ENCODE peak calls at places on chromosome 13, in ten cellular contexts. Y, T, R, S, P, O, X, K, H and A are unnamed samples.

GRCh38 chr13:41668130-41668757 is 210.9 kb downstream of the RGCC start:
- DNase-seq in Y (peak), T (peak), R (no peak), S (peak), P (no peak), O (peak), X (peak), K (peak), H (peak), A (peak)

GRCh38 chr13:28047784-28048388 is 52.5 kb downstream of the FLT3 start:
- DNase-seq in Y (peak), T (no peak), R (no peak), S (no peak), P (no peak), O (no peak), X (peak), K (no peak), H (no peak), A (no peak)

GRCh38 chr13:107234315-107234714 is 666.4 kb upstream of the ARGLU1 start:
- DNase-seq in Y (no peak), T (no peak), R (no peak), S (no peak), P (no peak), O (no peak), X (no peak), K (no peak), H (no peak), A (peak)

GRCh38 chr13:114081761-114082681 is 50.4 kb downstream of the RASA3 start:
- DNase-seq in Y (no peak), T (peak), R (peak), S (no peak), P (no peak), O (no peak), X (no peak), K (no peak), H (no peak), A (no peak)

GRCh38 chr13:30696278-30697176 is 38.8 kb upstream of the ALOX5AP start:
- DNase-seq in Y (no peak), T (no peak), R (no peak), S (no peak), P (no peak), O (no peak), X (no peak), K (peak), H (no peak), A (peak)

GRCh38 chr13:35534343-35534742 is 57.9 kb upstream of the MAB21L1 start:
- DNase-seq in Y (no peak), T (no peak), R (no peak), S (no peak), P (no peak), O (no peak), X (no peak), K (no peak), H (no peak), A (no peak)

GRCh38 chr13:44404261-44405139 is 30.9 kb downstream of the SERP2 start:
- DNase-seq in Y (no peak), T (no peak), R (no peak), S (no peak), P (no peak), O (peak), X (no peak), K (no peak), H (no peak), A (no peak)

GRCh38 chr13:42272776-42273175 is 824 bp downstream of the AKAP11 start:
- DNase-seq in Y (no peak), T (no peak), R (no peak), S (no peak), P (no peak), O (no peak), X (no peak), K (no peak), H (no peak), A (no peak)

GRCh38 chr13:111900390-111901180 is 166.4 kb upstream of the SOX1 start:
- DNase-seq in Y (no peak), T (peak), R (no peak), S (no peak), P (no peak), O (no peak), X (no peak), K (no peak), H (no peak), A (no peak)

GRCh38 chr13:77810430-77810829 is 108.2 kb downstream of the EDNRB start:
- DNase-seq in Y (peak), T (no peak), R (no peak), S (peak), P (no peak), O (no peak), X (no peak), K (no peak), H (peak), A (peak)

GRCh38 chr13:78194904-78195639 is 276.4 kb upstream of the EDNRB start:
- DNase-seq in Y (no peak), T (no peak), R (no peak), S (no peak), P (no peak), O (no peak), X (no peak), K (no peak), H (no peak), A (no peak)

GRCh38 chr13:85366759-85367417 is 432.3 kb downstream of the SLITRK6 start:
- DNase-seq in Y (no peak), T (no peak), R (no peak), S (no peak), P (no peak), O (no peak), X (no peak), K (no peak), H (no peak), A (peak)

GRCh38 chr13:44908266-44908665 is 81.0 kb downstream of the NUFIP1 start:
- DNase-seq in Y (no peak), T (no peak), R (no peak), S (no peak), P (no peak), O (no peak), X (no peak), K (no peak), H (no peak), A (no peak)

GRCh38 chr13:21117104-21117809 is 55.9 kb upstream of the LATS2 start:
- DNase-seq in Y (no peak), T (no peak), R (no peak), S (no peak), P (no peak), O (no peak), X (no peak), K (no peak), H (no peak), A (no peak)

GRCh38 chr13:24307211-24308067 is 1.9 kb upstream of the C1QTNF9 start:
- DNase-seq in Y (no peak), T (no peak), R (no peak), S (no peak), P (no peak), O (peak), X (no peak), K (no peak), H (no peak), A (peak)

GRCh38 chr13:113548778-113549621 is 35.6 kb upstream of the TFDP1 start:
- DNase-seq in Y (no peak), T (peak), R (no peak), S (no peak), P (no peak), O (no peak), X (no peak), K (no peak), H (no peak), A (no peak)

GRCh38 chr13:28657784-28658538 is 969 bp upstream of the POMP start:
- DNase-seq in Y (no peak), T (no peak), R (no peak), S (no peak), P (no peak), O (no peak), X (no peak), K (no peak), H (no peak), A (no peak)

GRCh38 chr13:66703597-66703996 is 526.5 kb downstream of the PCDH9 start:
- DNase-seq in Y (no peak), T (no peak), R (no peak), S (no peak), P (no peak), O (no peak), X (no peak), K (no peak), H (no peak), A (no peak)

GRCh38 chr13:111178417-111178816 is 63.3 kb downstream of the ARHGEF7 start:
- DNase-seq in Y (no peak), T (no peak), R (no peak), S (no peak), P (no peak), O (no peak), X (no peak), K (no peak), H (no peak), A (no peak)

GRCh38 chr13:106534844-106535551 is 464 bp downstream of the EFNB2 start:
- DNase-seq in Y (peak), T (no peak), R (peak), S (no peak), P (no peak), O (no peak), X (no peak), K (no peak), H (no peak), A (peak)

GRCh38 chr13:92954746-92955145 is 271.9 kb upstream of the GPC6 start:
- DNase-seq in Y (no peak), T (no peak), R (no peak), S (no peak), P (no peak), O (no peak), X (no peak), K (no peak), H (no peak), A (no peak)

GRCh38 chr13:99191336-99191899 is 9.2 kb upstream of the UBAC2 start:
- DNase-seq in Y (no peak), T (no peak), R (no peak), S (no peak), P (no peak), O (no peak), X (no peak), K (no peak), H (no peak), A (no peak)

GRCh38 chr13:33004454-33004853 is 11.8 kb upstream of the KL start:
- DNase-seq in Y (no peak), T (no peak), R (no peak), S (no peak), P (no peak), O (no peak), X (no peak), K (peak), H (no peak), A (peak)

GRCh38 chr13:110008816-110009215 is 222.4 kb upstream of the IRS2 start:
- DNase-seq in Y (no peak), T (no peak), R (no peak), S (no peak), P (no peak), O (no peak), X (no peak), K (no peak), H (no peak), A (no peak)

GRCh38 chr13:60654405-60654804 is 257.4 kb downstream of the TDRD3 start:
- DNase-seq in Y (no peak), T (peak), R (no peak), S (no peak), P (no peak), O (no peak), X (peak), K (peak), H (peak), A (peak)

GRCh38 chr13:51638497-51638871 is 54.2 kb downstream of the WDFY2 start:
- DNase-seq in Y (no peak), T (no peak), R (no peak), S (no peak), P (no peak), O (no peak), X (peak), K (no peak), H (no peak), A (no peak)

GRCh38 chr13:113938716-113939115 is 35.2 kb downstream of the C13orf46 start:
- DNase-seq in Y (no peak), T (peak), R (no peak), S (no peak), P (no peak), O (no peak), X (no peak), K (no peak), H (no peak), A (no peak)

GRCh38 chr13:28037399-28037798 is 48.9 kb upstream of the URAD start:
- DNase-seq in Y (no peak), T (no peak), R (no peak), S (no peak), P (no peak), O (no peak), X (no peak), K (no peak), H (no peak), A (no peak)

GRCh38 chr13:32811297-32811800 is 204.9 kb upstream of the KL start:
- DNase-seq in Y (peak), T (no peak), R (no peak), S (peak), P (no peak), O (no peak), X (no peak), K (no peak), H (no peak), A (no peak)

GRCh38 chr13:78649997-78650724 is 8.8 kb downstream of the OBI1 start:
- DNase-seq in Y (no peak), T (no peak), R (no peak), S (no peak), P (no peak), O (no peak), X (no peak), K (no peak), H (no peak), A (no peak)

GRCh38 chr13:51257187-51257586 is 35.0 kb downstream of the FAM124A start:
- DNase-seq in Y (no peak), T (no peak), R (no peak), S (no peak), P (no peak), O (no peak), X (no peak), K (no peak), H (no peak), A (no peak)

GRCh38 chr13:28022848-28023518 is 34.5 kb upstream of the URAD start:
- DNase-seq in Y (no peak), T (peak), R (no peak), S (no peak), P (no peak), O (no peak), X (no peak), K (no peak), H (no peak), A (peak)

GRCh38 chr13:20831254-20831653 is 57.5 kb upstream of the EEF1AKMT1 start:
- DNase-seq in Y (no peak), T (no peak), R (no peak), S (no peak), P (no peak), O (no peak), X (no peak), K (no peak), H (no peak), A (no peak)

GRCh38 chr13:30622551-30622950 is 4.8 kb downstream of the USPL1 start:
- DNase-seq in Y (no peak), T (no peak), R (no peak), S (no peak), P (no peak), O (no peak), X (no peak), K (no peak), H (no peak), A (no peak)